ENCODE peak calls at places on chromosomes 13 and 19, in five cellular contexts. One of them, this sample, is unnamed. For H3K4me1, the result is how much of the 10 kb centered on the place peaks cover.

GRCh38 chr13:37618554-37618953 is 20.0 kb upstream of the POSTN start:
- DNase-seq in A549: no peak
- DNase-seq in effector memory CD4-positive, alpha-beta T cell: no peak
- DNase-seq in gastrocnemius medialis: no peak
- DNase-seq in PC-9: no peak
- DNase-seq in this sample: peak

GRCh38 chr13:78197231-78197630 is 278.6 kb upstream of the EDNRB start:
- DNase-seq in A549: no peak
- DNase-seq in effector memory CD4-positive, alpha-beta T cell: no peak
- DNase-seq in gastrocnemius medialis: no peak
- DNase-seq in PC-9: peak
- DNase-seq in this sample: no peak

GRCh38 chr13:52665325-52665724 is 12.7 kb downstream of the SUGT1 start:
- DNase-seq in gastrocnemius medialis: no peak
- DNase-seq in A549: peak
- DNase-seq in effector memory CD4-positive, alpha-beta T cell: no peak
- DNase-seq in PC-9: no peak
- DNase-seq in this sample: peak

GRCh38 chr19:7905859-7906258 is 2.2 kb downstream of the MAP2K7 start:
- DNase-seq in effector memory CD4-positive, alpha-beta T cell: no peak
- DNase-seq in PC-9: no peak
- DNase-seq in A549: no peak
- DNase-seq in gastrocnemius medialis: no peak
- DNase-seq in this sample: no peak

GRCh38 chr13:29536853-29537252 is 58.6 kb downstream of the SLC7A1 start:
- DNase-seq in A549: no peak
- DNase-seq in gastrocnemius medialis: no peak
- DNase-seq in PC-9: no peak
- DNase-seq in effector memory CD4-positive, alpha-beta T cell: no peak
- DNase-seq in this sample: no peak

GRCh38 chr19:6564393-6564792 is 26.6 kb downstream of the CD70 start:
- DNase-seq in A549: no peak
- DNase-seq in effector memory CD4-positive, alpha-beta T cell: no peak
- DNase-seq in PC-9: no peak
- DNase-seq in gastrocnemius medialis: no peak
- DNase-seq in this sample: no peak

GRCh38 chr13:109744512-109745051 is 41.8 kb downstream of the IRS2 start:
- DNase-seq in gastrocnemius medialis: no peak
- DNase-seq in PC-9: peak
- DNase-seq in effector memory CD4-positive, alpha-beta T cell: no peak
- DNase-seq in A549: no peak
- DNase-seq in this sample: peak

GRCh38 chr13:51275101-51275500 is 52.9 kb downstream of the FAM124A start:
- DNase-seq in gastrocnemius medialis: no peak
- DNase-seq in A549: no peak
- DNase-seq in effector memory CD4-positive, alpha-beta T cell: no peak
- DNase-seq in PC-9: no peak
- DNase-seq in this sample: no peak

GRCh38 chr19:22893855-22894270 is 61.8 kb downstream of the ZNF723 start:
- DNase-seq in gastrocnemius medialis: no peak
- DNase-seq in PC-9: no peak
- DNase-seq in A549: no peak
- DNase-seq in effector memory CD4-positive, alpha-beta T cell: no peak
- DNase-seq in this sample: no peak

GRCh38 chr19:41555752-41556151 is 20.2 kb upstream of the CEACAM21 start:
- DNase-seq in effector memory CD4-positive, alpha-beta T cell: no peak
- DNase-seq in gastrocnemius medialis: no peak
- DNase-seq in PC-9: no peak
- DNase-seq in A549: no peak
- DNase-seq in this sample: no peak

GRCh38 chr13:44303681-44304432 is 69.8 kb upstream of the SERP2 start:
- DNase-seq in effector memory CD4-positive, alpha-beta T cell: no peak
- DNase-seq in PC-9: no peak
- DNase-seq in gastrocnemius medialis: peak
- DNase-seq in A549: no peak
- DNase-seq in this sample: no peak
- H3K27ac ChIP-seq in effector memory CD4-positive, alpha-beta T cell: no peak
- H3K27ac ChIP-seq in PC-9: peak
- H3K27ac ChIP-seq in gastrocnemius medialis: peak
- H3K27ac ChIP-seq in A549: peak
- H3K27ac ChIP-seq in this sample: no peak

DNA sequence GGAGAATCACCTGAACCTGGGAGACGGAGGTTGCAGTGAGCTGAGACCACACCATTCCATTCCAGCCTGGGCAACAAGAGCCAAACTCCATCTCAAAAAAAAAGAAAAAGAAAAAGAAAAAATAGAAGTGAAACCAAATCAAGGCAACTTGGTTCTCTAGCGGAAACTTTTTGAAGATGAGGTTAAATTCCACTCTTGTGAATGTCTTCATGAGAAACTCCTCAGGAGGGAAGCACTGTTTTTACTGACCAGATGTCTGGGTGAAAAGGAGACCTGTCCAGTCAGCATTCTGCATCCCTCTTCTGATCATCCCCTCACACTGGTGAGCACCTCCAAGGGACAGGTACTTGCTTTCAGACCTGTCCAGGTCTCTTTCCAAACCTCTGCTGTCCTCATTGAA is 15.8 kb downstream of the BRD4 start:
- DNase-seq in A549: no peak
- DNase-seq in effector memory CD4-positive, alpha-beta T cell: no peak
- DNase-seq in PC-9: no peak
- DNase-seq in gastrocnemius medialis: no peak
- DNase-seq in this sample: no peak
- H3K4me1 ChIP-seq in A549: under half
- H3K4me1 ChIP-seq in effector memory CD4-positive, alpha-beta T cell: under half
- H3K4me1 ChIP-seq in PC-9: under half
- H3K4me1 ChIP-seq in gastrocnemius medialis: half or more
- H3K4me1 ChIP-seq in this sample: half or more

GRCh38 chr13:32314968-32315254 is 252 bp downstream of the ZAR1L start:
- DNase-seq in gastrocnemius medialis: peak
- DNase-seq in PC-9: peak
- DNase-seq in effector memory CD4-positive, alpha-beta T cell: peak
- DNase-seq in A549: no peak
- DNase-seq in this sample: peak

GRCh38 chr13:32318072-32318471 is 2.8 kb downstream of the BRCA2 start:
- DNase-seq in effector memory CD4-positive, alpha-beta T cell: no peak
- DNase-seq in A549: no peak
- DNase-seq in gastrocnemius medialis: no peak
- DNase-seq in PC-9: no peak
- DNase-seq in this sample: no peak

GRCh38 chr13:32316030-32316344 is 679 bp downstream of the BRCA2 start:
- DNase-seq in gastrocnemius medialis: no peak
- DNase-seq in A549: no peak
- DNase-seq in PC-9: no peak
- DNase-seq in effector memory CD4-positive, alpha-beta T cell: no peak
- DNase-seq in this sample: no peak

GRCh38 chr13:32315255-32316029 is at the start of the genes BRCA2 and ZAR1L:
- DNase-seq in gastrocnemius medialis: peak
- DNase-seq in A549: peak
- DNase-seq in effector memory CD4-positive, alpha-beta T cell: peak
- DNase-seq in PC-9: peak
- DNase-seq in this sample: peak

GRCh38 chr13:32316476-32316875 is 1.2 kb downstream of the BRCA2 start:
- DNase-seq in A549: no peak
- DNase-seq in effector memory CD4-positive, alpha-beta T cell: no peak
- DNase-seq in PC-9: no peak
- DNase-seq in gastrocnemius medialis: no peak
- DNase-seq in this sample: no peak
- H3K4me3 ChIP-seq in A549: peak
- H3K4me3 ChIP-seq in effector memory CD4-positive, alpha-beta T cell: peak
- H3K4me3 ChIP-seq in PC-9: peak
- H3K4me3 ChIP-seq in gastrocnemius medialis: peak
- H3K4me3 ChIP-seq in this sample: peak

DNA sequence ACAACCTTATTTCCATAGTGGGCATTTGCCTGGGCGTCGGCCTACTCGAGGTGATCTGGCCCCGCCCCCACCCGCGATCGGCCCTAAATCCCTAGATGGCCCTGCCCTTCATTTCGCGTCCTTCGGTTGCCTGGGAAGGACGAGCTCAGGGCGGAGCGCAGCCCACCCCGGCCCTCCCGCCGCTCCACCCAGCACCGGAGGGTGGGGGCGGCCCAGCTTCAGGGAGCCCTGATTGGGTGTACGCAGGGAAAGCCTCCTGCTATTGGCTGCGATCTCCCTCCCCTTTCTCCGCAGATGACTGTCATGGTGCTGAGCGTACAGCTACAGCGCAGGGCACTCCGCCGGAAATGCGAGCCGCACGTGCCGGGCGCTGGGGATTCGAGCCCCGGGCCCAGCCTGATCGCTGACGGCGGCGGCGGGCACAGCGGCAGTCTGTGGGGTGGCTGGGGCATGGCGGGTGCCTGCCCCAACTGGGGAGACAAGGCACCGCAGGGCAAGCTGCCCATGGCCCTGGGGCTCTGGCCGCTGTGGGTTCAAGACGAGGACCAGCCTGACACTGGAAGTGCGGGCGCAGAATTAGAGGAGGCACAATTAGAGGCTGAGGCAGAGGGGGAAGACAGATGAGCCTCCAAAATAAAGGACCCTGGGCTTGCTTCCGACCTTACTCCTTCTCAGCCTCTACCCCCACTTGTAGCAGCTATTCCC is 4.3 kb downstream of the CD37 start:
- DNase-seq in A549: no peak
- DNase-seq in PC-9: peak
- DNase-seq in gastrocnemius medialis: peak
- DNase-seq in effector memory CD4-positive, alpha-beta T cell: no peak
- DNase-seq in this sample: no peak
- H3K27ac ChIP-seq in A549: no peak
- H3K27ac ChIP-seq in PC-9: no peak
- H3K27ac ChIP-seq in gastrocnemius medialis: peak
- H3K27ac ChIP-seq in effector memory CD4-positive, alpha-beta T cell: no peak
- H3K27ac ChIP-seq in this sample: no peak

GRCh38 chr13:44313674-44314073 is 60.0 kb upstream of the SERP2 start:
- DNase-seq in A549: peak
- DNase-seq in gastrocnemius medialis: no peak
- DNase-seq in PC-9: peak
- DNase-seq in effector memory CD4-positive, alpha-beta T cell: no peak
- DNase-seq in this sample: no peak

GRCh38 chr13:44309771-44310767 is 63.6 kb upstream of the SERP2 start:
- DNase-seq in effector memory CD4-positive, alpha-beta T cell: no peak
- DNase-seq in gastrocnemius medialis: peak
- DNase-seq in A549: no peak
- DNase-seq in PC-9: no peak
- DNase-seq in this sample: no peak

GRCh38 chr13:44312131-44312530 is 61.5 kb upstream of the SERP2 start:
- DNase-seq in A549: no peak
- DNase-seq in PC-9: no peak
- DNase-seq in effector memory CD4-positive, alpha-beta T cell: no peak
- DNase-seq in gastrocnemius medialis: no peak
- DNase-seq in this sample: no peak

GRCh38 chr13:44312898-44313551 is 60.6 kb upstream of the SERP2 start:
- DNase-seq in A549: peak
- DNase-seq in effector memory CD4-positive, alpha-beta T cell: no peak
- DNase-seq in PC-9: peak
- DNase-seq in gastrocnemius medialis: no peak
- DNase-seq in this sample: peak

DNA sequence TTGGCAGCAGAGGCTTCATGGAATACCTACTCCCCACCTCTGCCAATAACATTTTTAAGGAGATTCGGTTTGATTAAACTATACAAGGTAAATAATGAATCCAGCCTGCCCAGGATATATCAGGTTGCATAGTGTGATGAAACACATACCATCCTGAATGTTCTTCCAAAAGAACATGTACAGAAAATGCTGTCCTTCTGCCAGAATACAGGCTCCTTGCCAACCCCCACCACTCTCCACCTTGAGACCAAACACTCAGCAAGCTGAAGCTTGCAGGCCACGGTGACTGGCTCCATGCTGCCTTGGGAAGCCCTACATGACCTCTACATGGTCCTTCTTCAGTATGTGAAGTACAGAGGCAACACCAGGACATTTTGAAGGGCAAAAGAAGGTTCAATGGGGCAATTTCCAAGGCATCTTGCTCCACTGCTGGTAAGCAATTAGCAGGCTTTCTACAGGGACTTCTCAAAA is 62.6 kb upstream of the SERP2 start:
- DNase-seq in gastrocnemius medialis: peak
- DNase-seq in effector memory CD4-positive, alpha-beta T cell: no peak
- DNase-seq in PC-9: peak
- DNase-seq in A549: no peak
- DNase-seq in this sample: no peak
- H3K4me1 ChIP-seq in gastrocnemius medialis: under half
- H3K4me1 ChIP-seq in effector memory CD4-positive, alpha-beta T cell: under half
- H3K4me1 ChIP-seq in PC-9: half or more
- H3K4me1 ChIP-seq in A549: half or more
- H3K4me1 ChIP-seq in this sample: under half

GRCh38 chr19:35143818-35144217 is 763 bp downstream of the FXYD7 start:
- DNase-seq in PC-9: no peak
- DNase-seq in A549: no peak
- DNase-seq in effector memory CD4-positive, alpha-beta T cell: no peak
- DNase-seq in gastrocnemius medialis: no peak
- DNase-seq in this sample: no peak

GRCh38 chr19:35144259-35144599 is 1.2 kb downstream of the FXYD7 start:
- DNase-seq in A549: no peak
- DNase-seq in PC-9: no peak
- DNase-seq in gastrocnemius medialis: no peak
- DNase-seq in effector memory CD4-positive, alpha-beta T cell: no peak
- DNase-seq in this sample: no peak

GRCh38 chr19:35142531-35143230 is 374 bp upstream of the FXYD7 start:
- DNase-seq in A549: peak
- DNase-seq in effector memory CD4-positive, alpha-beta T cell: peak
- DNase-seq in PC-9: peak
- DNase-seq in gastrocnemius medialis: no peak
- DNase-seq in this sample: no peak

GRCh38 chr19:35141627-35142401 is 1.2 kb upstream of the FXYD7 start:
- DNase-seq in gastrocnemius medialis: no peak
- DNase-seq in effector memory CD4-positive, alpha-beta T cell: no peak
- DNase-seq in PC-9: no peak
- DNase-seq in A549: no peak
- DNase-seq in this sample: no peak

GRCh38 chr19:35143231-35143715 is at the start of gene FXYD7:
- DNase-seq in gastrocnemius medialis: no peak
- DNase-seq in A549: no peak
- DNase-seq in effector memory CD4-positive, alpha-beta T cell: no peak
- DNase-seq in PC-9: no peak
- DNase-seq in this sample: no peak
- H3K4me3 ChIP-seq in gastrocnemius medialis: no peak
- H3K4me3 ChIP-seq in A549: peak
- H3K4me3 ChIP-seq in effector memory CD4-positive, alpha-beta T cell: peak
- H3K4me3 ChIP-seq in PC-9: peak
- H3K4me3 ChIP-seq in this sample: no peak

This sample was measured in SJSA1.